ENCODE peak calls at places on chromosomes 4 and X, in four cellular contexts. X is fibroblast of lung, V is heart right ventricle, T is OCI-LY7. G is an unnamed sample.

GRCh38 chrX:56762220-56762619 is 33.2 kb downstream of the NBDY start:
- DNase-seq in V (no peak), X (no peak), T (peak), G (no peak)

GRCh38 chr4:108117473-108118182 is 51.1 kb downstream of the LEF1 start:
- DNase-seq in V (no peak), X (no peak), T (peak), G (no peak)

GRCh38 chr4:80268081-80268823 is 1.8 kb downstream of the FGF5 start:
- DNase-seq in V (no peak), X (peak), T (no peak), G (no peak)

GRCh38 chr4:172978848-172979247 is 189.8 kb upstream of the GALNT7 start:
- DNase-seq in V (no peak), T (no peak), X (no peak), G (no peak)

GRCh38 chr4:64464581-64464980 is 55.3 kb upstream of the TECRL start:
- DNase-seq in X (no peak), T (no peak), V (no peak), G (no peak)

GRCh38 chr4:184471872-184472539 is 2.3 kb downstream of the IRF2 start:
- DNase-seq in V (no peak), X (peak), T (peak), G (no peak)

GRCh38 chrX:42664706-42665105 is 113.3 kb downstream of the PPP1R2C start:
- DNase-seq in V (no peak), X (no peak), T (no peak), G (no peak)

GRCh38 chr4:56468097-56468422 is 643 bp downstream of the SRP72 start:
- DNase-seq in V (no peak), T (no peak), X (peak), G (no peak)

GRCh38 chr4:155474758-155475157 is 98.0 kb upstream of the MAP9 start:
- DNase-seq in V (no peak), X (no peak), T (no peak), G (no peak)

GRCh38 chr4:174274436-174274835 is 9.0 kb downstream of the FBXO8 start:
- DNase-seq in X (no peak), T (no peak), V (no peak), G (no peak)

GRCh38 chr4:76091052-76091451 is 16.5 kb downstream of the ART3 start:
- DNase-seq in T (no peak), V (no peak), X (no peak), G (no peak)

GRCh38 chr4:5572114-5572513 is 136.2 kb downstream of the EVC2 start:
- DNase-seq in X (no peak), T (no peak), V (no peak), G (no peak)

GRCh38 chrX:574355-574754 is 56.2 kb upstream of the SHOX start:
- DNase-seq in T (no peak), V (no peak), X (no peak), G (no peak)

GRCh38 chrX:65035451-65035779 is 59.2 kb upstream of the ZC4H2 start:
- DNase-seq in T (no peak), V (peak), X (peak), G (no peak)

GRCh38 chrX:150896632-150897031 is 1.8 kb downstream of the CD99L2 start:
- DNase-seq in T (no peak), V (no peak), X (no peak), G (no peak)

GRCh38 chrX:18377802-18378201 is 23.3 kb upstream of the SCML2 start:
- DNase-seq in T (peak), V (no peak), X (peak), G (no peak)

GRCh38 chrX:116667760-116668159 is 205.0 kb upstream of the CT83 start:
- DNase-seq in X (no peak), V (no peak), T (no peak), G (no peak)

GRCh38 chrX:25717122-25717521 is 421.0 kb upstream of the MAGEB18 start:
- DNase-seq in V (no peak), T (no peak), X (no peak), G (no peak)

GRCh38 chrX:20361081-20361889 is 94.6 kb upstream of the RPS6KA3 start:
- DNase-seq in V (no peak), X (peak), T (no peak), G (no peak)

GRCh38 chrX:129318375-129318774 is 204.9 kb downstream of the SMARCA1 start:
- DNase-seq in T (peak), X (peak), V (no peak), G (no peak)

GRCh38 chr4:22369901-22370562 is 145.8 kb downstream of the ADGRA3 start:
- DNase-seq in T (no peak), X (no peak), V (no peak), G (no peak)

GRCh38 chr4:762211-763190 is 56.9 kb downstream of the PCGF3 start:
- DNase-seq in T (peak), X (no peak), V (no peak), G (no peak)

GRCh38 chr4:138832563-138832962 is 183.0 kb upstream of the NOCT start:
- DNase-seq in T (no peak), V (no peak), X (no peak), G (no peak)

GRCh38 chr4:31051565-31051964 is 331.4 kb downstream of the PCDH7 start:
- DNase-seq in X (no peak), V (no peak), T (no peak), G (no peak)

GRCh38 chr4:123929565-123929964 is 533.0 kb downstream of the SPRY1 start:
- DNase-seq in X (peak), V (no peak), T (no peak), G (no peak)

GRCh38 chrX:65516756-65517155 is 17.8 kb downstream of the LAS1L start:
- DNase-seq in V (no peak), X (no peak), T (no peak), G (peak)

GRCh38 chrX:129754266-129755024 is 15.7 kb downstream of the XPNPEP2 start:
- DNase-seq in X (no peak), T (no peak), V (no peak), G (no peak)

GRCh38 chrX:63750846-63751245 is 34.2 kb downstream of the ARHGEF9 start:
- DNase-seq in V (no peak), X (no peak), T (no peak), G (no peak)

GRCh38 chrX:110284159-110284558 is 33.7 kb downstream of the AMMECR1 start:
- DNase-seq in T (no peak), X (peak), V (no peak), G (no peak)

GRCh38 chrX:102712967-102713677 is 874 bp downstream of the GPRASP2 start:
- DNase-seq in V (peak), T (no peak), X (peak), G (peak)

GRCh38 chr4:188297873-188298272 is 158.6 kb downstream of the TRIML1 start:
- DNase-seq in X (peak), V (no peak), T (no peak), G (no peak)

GRCh38 chrX:96700625-96701024 is 16.0 kb downstream of the DIAPH2 start:
- DNase-seq in V (no peak), T (no peak), X (no peak), G (no peak)

GRCh38 chr4:176792348-176793059 is at the start of gene VEGFC:
- DNase-seq in T (no peak), X (peak), V (peak), G (peak)

GRCh38 chr4:164949448-164950118 is 27.9 kb downstream of the TRIM61 start:
- DNase-seq in T (peak), X (no peak), V (no peak), G (no peak)

GRCh38 chr4:71132486-71132885 is 139.0 kb downstream of the DCK start:
- DNase-seq in X (peak), T (no peak), V (no peak), G (no peak)

GRCh38 chrX:55033429-55033828 is 2.7 kb upstream of the ALAS2 start:
- DNase-seq in X (no peak), T (no peak), V (no peak), G (no peak)

GRCh38 chr4:39542633-39543393 is 15.6 kb upstream of the UGDH start:
- DNase-seq in T (no peak), V (no peak), X (no peak), G (no peak)

GRCh38 chr4:61294001-61294400 is 93.9 kb downstream of the ADGRL3 start:
- DNase-seq in T (no peak), V (no peak), X (no peak), G (no peak)

GRCh38 chr4:111748157-111748556 is 397.1 kb upstream of the FAM241A start:
- DNase-seq in V (no peak), T (no peak), X (no peak), G (no peak)

DNA sequence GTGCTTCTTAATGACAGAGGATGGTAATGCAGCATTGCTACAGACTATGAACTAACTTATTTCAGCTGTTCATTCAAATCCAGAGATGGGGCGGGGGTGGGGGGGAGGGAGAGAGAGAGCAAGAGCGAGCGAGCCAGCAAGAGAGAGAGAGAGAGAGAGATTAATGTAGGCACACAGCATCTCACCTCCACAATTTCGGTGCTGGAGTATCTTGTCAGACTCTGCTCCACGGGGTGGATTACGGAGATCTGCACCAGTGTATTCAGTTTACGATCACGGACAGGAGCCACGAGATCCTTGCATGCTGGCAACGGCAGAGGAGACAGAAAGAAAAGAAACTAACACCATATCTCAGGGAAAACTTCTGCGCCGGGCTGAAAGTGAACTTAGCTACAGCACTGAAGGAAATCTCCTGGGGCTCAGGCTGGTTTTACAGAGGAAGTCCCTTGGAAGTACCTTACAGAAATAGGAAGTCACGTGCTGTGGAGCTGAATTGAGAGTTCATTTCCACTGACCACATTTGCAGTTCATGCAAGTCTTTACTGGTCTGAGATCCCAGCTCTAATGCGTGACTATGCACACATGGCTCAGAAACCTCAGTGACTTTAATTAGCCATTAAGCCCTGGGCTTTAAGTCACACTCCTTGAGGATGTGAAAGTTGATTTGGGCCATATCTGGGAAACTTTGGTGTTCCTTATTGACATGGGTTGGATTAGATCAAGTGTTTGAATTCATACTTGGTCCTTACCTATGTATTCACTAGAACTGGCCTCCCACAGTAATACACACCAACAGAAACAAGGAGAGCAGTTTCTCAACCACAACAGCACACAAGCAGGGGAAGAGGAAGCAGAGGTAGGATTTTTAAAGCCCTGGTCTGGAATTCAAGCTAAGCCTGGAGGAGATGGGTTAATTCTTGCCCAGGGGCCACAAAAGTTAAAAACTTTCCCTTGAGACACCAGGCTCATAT is 440.8 kb downstream of the INPP4B start:
- DNase-seq in V (peak), X (peak), T (no peak), G (peak)
- H3K27ac ChIP-seq in V (peak), X (peak), T (no peak), G (peak)

DNA sequence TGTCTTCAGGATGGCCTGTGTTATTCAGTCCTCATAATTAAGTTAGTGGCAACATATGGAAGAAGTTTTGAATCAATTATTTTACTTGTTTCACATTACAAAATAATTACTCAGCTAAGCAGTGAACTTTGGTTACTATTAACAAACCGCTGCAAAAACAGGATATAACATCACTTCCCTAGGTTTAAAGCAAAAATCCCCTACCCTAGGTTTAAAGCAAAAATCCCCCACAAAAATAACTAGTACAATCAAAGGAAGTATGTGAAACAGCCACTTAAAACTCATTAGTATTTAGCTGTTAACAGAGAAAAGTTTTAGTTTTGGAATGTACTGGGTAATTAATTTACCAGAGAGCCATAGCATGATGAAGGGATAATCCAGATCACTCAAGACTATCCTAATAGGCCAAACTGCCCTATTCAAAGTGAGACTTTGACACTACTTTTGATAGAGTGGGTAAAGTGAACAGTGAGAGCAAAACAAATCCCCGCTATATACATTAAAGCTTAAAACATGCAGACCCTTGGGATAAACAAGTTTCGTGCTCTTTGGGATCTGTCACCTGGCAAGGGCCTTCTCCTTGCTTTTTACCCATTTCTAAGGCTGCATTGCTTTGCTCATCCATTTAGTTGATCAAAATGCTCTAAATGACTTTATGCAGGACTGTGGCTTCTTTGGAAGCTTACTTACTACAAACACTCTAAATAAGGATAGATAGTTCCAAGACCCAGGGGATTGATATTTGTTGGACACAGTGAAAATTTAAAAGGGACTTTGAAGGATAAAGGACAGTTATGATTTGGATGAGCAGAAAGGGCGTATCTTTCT is 36.4 kb upstream of the GPR174 start:
- DNase-seq in X (no peak), T (peak), V (no peak), G (no peak)
- H3K27ac ChIP-seq in X (no peak), T (peak), V (no peak), G (no peak)

GRCh38 chr4:139901516-139902327 is 236.1 kb downstream of the MGST2 start:
- DNase-seq in T (no peak), X (peak), V (no peak), G (no peak)
- H3K27ac ChIP-seq in T (no peak), X (peak), V (peak), G (peak)

GRCh38 chrX:15430584-15430983 is 46.4 kb upstream of the VEGFD start:
- DNase-seq in X (no peak), T (no peak), V (no peak), G (no peak)

DNA sequence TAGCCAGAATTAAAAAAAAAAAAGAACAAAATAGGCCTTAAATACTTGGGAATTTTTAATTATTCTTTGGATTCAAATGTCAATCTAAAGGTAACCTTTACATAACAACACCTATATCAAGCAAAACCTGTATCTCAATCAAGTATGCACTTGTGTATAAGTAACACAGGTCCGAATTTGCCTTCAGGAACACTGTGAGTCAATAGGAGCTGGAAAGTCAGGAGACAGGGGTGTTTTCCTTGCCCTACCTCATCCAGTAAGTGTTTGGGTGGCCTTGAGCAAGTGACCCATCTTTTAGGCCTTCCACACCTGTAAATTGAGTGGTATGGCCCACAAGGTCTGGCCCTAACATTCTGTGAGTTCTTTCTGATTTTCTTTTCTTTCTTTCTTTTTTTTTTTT is 40.8 kb upstream of the VEGFD start:
- DNase-seq in X (no peak), T (no peak), V (no peak), G (no peak)
- H3K27ac ChIP-seq in X (no peak), T (no peak), V (no peak), G (no peak)

GRCh38 chr4:186666252-186666651 is 57.4 kb downstream of the FAT1 start:
- DNase-seq in T (no peak), X (peak), V (no peak), G (no peak)

GRCh38 chr4:186666750-186667149 is 56.9 kb downstream of the FAT1 start:
- DNase-seq in X (no peak), V (no peak), T (no peak), G (no peak)

GRCh38 chr4:186669159-186669720 is 54.4 kb downstream of the FAT1 start:
- DNase-seq in T (peak), V (no peak), X (peak), G (peak)

GRCh38 chr4:186669735-186670134 is 53.9 kb downstream of the FAT1 start:
- DNase-seq in X (no peak), T (no peak), V (no peak), G (no peak)
- H3K27ac ChIP-seq in X (peak), T (no peak), V (no peak), G (peak)

DNA sequence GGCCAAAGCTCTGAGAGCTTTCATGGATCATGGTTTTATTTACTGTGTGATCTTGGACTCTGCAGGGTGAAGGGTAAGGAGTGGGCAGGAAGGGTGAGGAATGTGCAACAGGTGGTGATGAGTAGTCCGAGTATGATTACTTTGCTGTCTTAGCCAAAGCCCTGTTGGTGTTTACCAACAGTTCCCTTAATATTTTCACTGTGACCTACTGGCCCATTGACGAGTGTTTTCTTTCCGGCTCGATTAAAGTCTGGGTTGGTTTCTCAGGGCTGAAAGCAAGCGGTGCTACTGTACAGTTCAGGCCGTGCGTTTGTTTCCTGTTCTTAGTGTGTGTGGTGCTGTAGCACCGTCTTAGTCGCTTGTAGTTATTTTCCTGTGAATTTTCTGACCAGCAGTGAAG is 2.6 kb downstream of the ARHGAP24 start:
- DNase-seq in V (no peak), X (no peak), T (no peak), G (no peak)
- H3K27ac ChIP-seq in V (no peak), X (no peak), T (no peak), G (no peak)

DNA sequence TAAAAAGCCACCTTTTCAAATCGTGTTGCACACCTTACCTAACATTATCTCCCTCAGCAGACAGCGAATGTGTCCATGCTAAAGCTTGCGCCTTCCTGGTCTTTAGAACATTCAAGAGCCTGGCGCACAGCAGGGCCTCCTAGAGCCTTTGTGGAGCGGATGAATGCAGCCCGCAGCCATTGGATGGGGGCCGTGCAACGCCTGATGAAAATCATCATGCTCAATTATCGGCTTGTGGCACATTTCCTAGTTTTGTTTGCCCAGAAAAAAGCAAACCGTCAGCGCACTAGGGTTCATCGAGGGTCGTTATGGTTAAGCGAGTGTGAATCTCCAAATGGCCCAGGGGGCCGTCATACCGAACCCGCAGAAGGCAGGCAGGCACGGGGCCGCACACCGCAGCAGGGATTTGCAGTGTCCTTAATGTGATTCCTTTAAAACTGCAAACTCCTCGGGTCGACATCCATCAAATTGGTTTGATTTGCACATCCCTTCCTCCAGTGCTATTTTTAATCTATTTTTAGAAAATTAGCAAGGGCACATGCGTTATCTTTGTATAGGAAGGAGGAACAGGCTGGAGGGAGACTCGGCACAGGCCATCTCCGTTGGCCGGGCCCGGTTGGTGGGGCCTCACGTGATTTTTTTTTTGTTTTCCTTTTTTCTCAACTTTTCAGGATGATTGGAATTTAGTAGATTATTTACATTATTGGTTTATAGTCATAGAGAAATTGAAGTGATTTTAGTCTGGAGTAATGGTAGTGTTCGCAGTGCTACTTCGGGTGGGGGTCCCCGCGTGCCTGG is 53.1 kb downstream of the ABLIM2 start:
- DNase-seq in X (no peak), V (no peak), T (no peak), G (no peak)
- H3K27ac ChIP-seq in X (no peak), V (no peak), T (no peak), G (no peak)

DNA sequence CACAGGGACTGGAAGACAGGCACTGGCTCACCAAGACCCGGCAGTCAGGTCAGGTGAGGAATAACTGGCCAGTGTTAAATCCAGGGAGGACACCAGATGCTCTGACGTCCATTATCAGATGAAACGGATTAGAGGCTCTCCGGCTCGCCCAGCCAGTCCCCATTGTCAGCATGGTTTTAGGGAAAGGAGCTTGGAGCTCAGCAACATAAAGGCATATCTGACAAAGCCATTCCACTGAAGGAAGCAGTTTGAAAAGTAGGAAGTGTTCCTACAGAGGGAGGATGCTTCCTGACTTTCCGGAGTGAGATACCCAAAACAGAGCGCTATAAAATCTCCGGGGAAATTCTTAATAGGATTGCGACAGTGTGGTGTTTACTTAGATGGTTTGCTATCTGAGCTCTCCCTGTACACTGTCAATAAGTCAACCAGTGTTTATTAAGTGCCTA is 14.8 kb downstream of the NDNF start:
- DNase-seq in V (peak), X (no peak), T (no peak), G (no peak)
- H3K27ac ChIP-seq in V (peak), X (no peak), T (no peak), G (no peak)

GRCh38 chr4:78596111-78596742 is 44.7 kb downstream of the ANXA3 start:
- DNase-seq in T (no peak), X (no peak), V (no peak), G (no peak)
- H3K27ac ChIP-seq in T (no peak), X (no peak), V (no peak), G (no peak)

G was measured in caudate nucleus.